ENCODE peak calls at places on chromosomes 1 and 21, in six cellular contexts. One of them, this sample, is unnamed.

GRCh38 chr21:38664821-38665220 is 140.9 kb upstream of the ETS2 start:
- DNase-seq in NCI-H345: no peak
- DNase-seq in H9: no peak
- DNase-seq in COR-L47: no peak
- DNase-seq in NCI-H1105: no peak
- DNase-seq in glomerular endothelial cell: no peak
- DNase-seq in this sample: no peak

GRCh38 chr21:33380483-33380998 is 22.7 kb upstream of the IFNGR2 start:
- DNase-seq in NCI-H345: no peak
- DNase-seq in NCI-H1105: no peak
- DNase-seq in H9: peak
- DNase-seq in glomerular endothelial cell: no peak
- DNase-seq in COR-L47: peak
- DNase-seq in this sample: peak

GRCh38 chr21:45447821-45448220 is 42.9 kb downstream of the COL18A1 start:
- DNase-seq in H9: no peak
- DNase-seq in glomerular endothelial cell: no peak
- DNase-seq in NCI-H1105: no peak
- DNase-seq in NCI-H345: no peak
- DNase-seq in COR-L47: no peak
- DNase-seq in this sample: no peak

GRCh38 chr1:229342902-229343587 is at the start of gene CCSAP:
- DNase-seq in glomerular endothelial cell: no peak
- DNase-seq in COR-L47: peak
- DNase-seq in H9: peak
- DNase-seq in NCI-H1105: no peak
- DNase-seq in NCI-H345: peak
- DNase-seq in this sample: peak

GRCh38 chr1:27572019-27572678 is 31.8 kb downstream of the AHDC1 start:
- DNase-seq in COR-L47: no peak
- DNase-seq in H9: no peak
- DNase-seq in glomerular endothelial cell: no peak
- DNase-seq in NCI-H345: no peak
- DNase-seq in NCI-H1105: no peak
- DNase-seq in this sample: no peak

GRCh38 chr1:67793562-67793961 is 39.7 kb downstream of the GNG12 start:
- DNase-seq in COR-L47: no peak
- DNase-seq in NCI-H345: no peak
- DNase-seq in NCI-H1105: no peak
- DNase-seq in glomerular endothelial cell: no peak
- DNase-seq in H9: no peak
- DNase-seq in this sample: no peak

GRCh38 chr21:15031790-15032357 is 32.9 kb downstream of the NRIP1 start:
- DNase-seq in H9: no peak
- DNase-seq in glomerular endothelial cell: no peak
- DNase-seq in COR-L47: no peak
- DNase-seq in NCI-H345: no peak
- DNase-seq in NCI-H1105: no peak
- DNase-seq in this sample: no peak

GRCh38 chr1:6783956-6784559 is 1.2 kb upstream of the CAMTA1 start:
- DNase-seq in glomerular endothelial cell: no peak
- DNase-seq in NCI-H1105: no peak
- DNase-seq in NCI-H345: no peak
- DNase-seq in COR-L47: no peak
- DNase-seq in H9: no peak
- DNase-seq in this sample: no peak

GRCh38 chr1:226798427-226799411 is 59.6 kb upstream of the ITPKB start:
- DNase-seq in H9: no peak
- DNase-seq in COR-L47: no peak
- DNase-seq in NCI-H345: no peak
- DNase-seq in NCI-H1105: no peak
- DNase-seq in glomerular endothelial cell: no peak
- DNase-seq in this sample: no peak

GRCh38 chr1:150798509-150798908 is 9.6 kb downstream of the CTSK start:
- DNase-seq in H9: no peak
- DNase-seq in NCI-H345: peak
- DNase-seq in glomerular endothelial cell: no peak
- DNase-seq in COR-L47: peak
- DNase-seq in NCI-H1105: peak
- DNase-seq in this sample: no peak

GRCh38 chr1:242428403-242429190 is 95.9 kb downstream of the PLD5 start:
- DNase-seq in COR-L47: peak
- DNase-seq in NCI-H345: no peak
- DNase-seq in NCI-H1105: peak
- DNase-seq in glomerular endothelial cell: no peak
- DNase-seq in H9: no peak
- DNase-seq in this sample: no peak

GRCh38 chr21:31862078-31862477 is 10.7 kb upstream of the HUNK start:
- DNase-seq in NCI-H345: peak
- DNase-seq in glomerular endothelial cell: no peak
- DNase-seq in COR-L47: no peak
- DNase-seq in H9: no peak
- DNase-seq in NCI-H1105: no peak
- DNase-seq in this sample: no peak

GRCh38 chr1:200317236-200317635 is 92.6 kb downstream of the ZNF281 start:
- DNase-seq in NCI-H1105: no peak
- DNase-seq in glomerular endothelial cell: no peak
- DNase-seq in H9: no peak
- DNase-seq in NCI-H345: no peak
- DNase-seq in COR-L47: no peak
- DNase-seq in this sample: no peak

GRCh38 chr1:22122273-22123070 is 20.4 kb downstream of the WNT4 start:
- DNase-seq in NCI-H345: no peak
- DNase-seq in NCI-H1105: no peak
- DNase-seq in H9: no peak
- DNase-seq in glomerular endothelial cell: no peak
- DNase-seq in COR-L47: no peak
- DNase-seq in this sample: no peak

GRCh38 chr1:111888740-111889376 is 100.6 kb downstream of the KCND3 start:
- DNase-seq in NCI-H1105: no peak
- DNase-seq in glomerular endothelial cell: no peak
- DNase-seq in NCI-H345: no peak
- DNase-seq in H9: no peak
- DNase-seq in COR-L47: no peak
- DNase-seq in this sample: no peak

This sample was measured in stromal cell of bone marrow.